ENCODE peak calls at places on chromosome 20, in six cellular contexts. Q is foreskin keratinocyte, B is pancreas, Y is GM12878, T is lung, U is BJ. I is an unnamed sample.

GRCh38 chr20:7673841-7674240 is 266.4 kb downstream of the HAO1 start:
- DNase-seq in T (no peak), Q (no peak), Y (no peak), U (peak; percentile 42), B (no peak), I (no peak)

GRCh38 chr20:25252686-25253421 is 5.0 kb downstream of the PYGB start:
- DNase-seq in U (no peak), B (no peak), T (no peak), Y (no peak), Q (no peak), I (no peak)

GRCh38 chr20:31989030-31989645 is 21.1 kb upstream of the CCM2L start:
- DNase-seq in Q (no peak), B (no peak), T (no peak), U (no peak), Y (no peak), I (no peak)

GRCh38 chr20:263701-264100 is 6.2 kb downstream of the DEFB132 start:
- DNase-seq in Y (no peak), U (no peak), B (no peak), Q (no peak), T (no peak), I (no peak)

GRCh38 chr20:35463455-35464300 is 8.3 kb downstream of the CEP250 start:
- DNase-seq in Q (no peak), T (peak; percentile 48), B (no peak), Y (no peak), U (no peak), I (peak; percentile 25)

GRCh38 chr20:36472656-36473071 is 68.7 kb upstream of the MYL9 start:
- DNase-seq in U (no peak), T (no peak), Y (no peak), B (no peak), Q (no peak), I (no peak)

GRCh38 chr20:24850206-24850605 is 98.9 kb upstream of the CST7 start:
- DNase-seq in Q (no peak), T (no peak), Y (no peak), B (no peak), U (no peak), I (no peak)

GRCh38 chr20:54477556-54477955 is 2.2 kb downstream of the DOK5 start:
- DNase-seq in Y (no peak), Q (no peak), B (no peak), T (no peak), U (no peak), I (no peak)

DNA sequence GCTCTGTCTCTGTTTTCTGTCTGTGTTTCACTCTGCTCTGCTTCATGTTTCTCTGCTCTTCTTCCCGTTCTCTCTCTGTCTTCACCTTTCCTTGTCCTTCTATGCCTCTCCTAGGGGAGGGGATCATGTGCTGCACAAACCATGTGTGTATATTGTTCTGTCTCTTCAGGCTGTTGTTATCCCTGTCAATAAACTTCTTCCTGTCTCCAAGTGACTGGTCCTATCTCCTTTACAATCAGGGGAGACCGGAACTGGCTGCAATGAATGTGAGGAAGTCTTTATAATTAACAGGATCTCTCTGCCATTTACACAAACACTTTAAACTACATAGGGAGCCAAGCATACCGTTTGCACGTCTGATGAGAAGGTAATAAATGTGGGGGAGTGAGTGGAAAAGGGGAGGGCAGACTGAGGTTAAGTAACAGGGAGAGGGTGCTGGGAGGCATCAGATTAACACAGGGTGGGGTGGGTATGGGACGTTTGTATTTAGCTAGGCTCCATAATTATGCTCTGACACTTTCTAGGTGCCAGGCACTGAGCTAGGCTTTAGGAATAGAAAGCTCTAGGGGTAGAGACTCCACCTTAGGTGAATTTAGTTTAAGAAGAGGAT is 626.1 kb downstream of the DHX35 start:
- DNase-seq in Y (no peak), U (no peak), Q (no peak), T (no peak), B (no peak), I (no peak)
- TF ChIP-seq CTCF in Y (no peak), U (no peak), Q (no peak), T (no peak), B (no peak), I (no peak)

GRCh38 chr20:58854638-58855471 is 2.3 kb downstream of the GNAS start:
- DNase-seq in U (no peak), Q (no peak), B (peak; percentile 61), Y (no peak), T (no peak), I (no peak)
- TF ChIP-seq CTCF in U (no peak), Q (no peak), B (no peak), Y (no peak), T (no peak), I (no peak)

DNA sequence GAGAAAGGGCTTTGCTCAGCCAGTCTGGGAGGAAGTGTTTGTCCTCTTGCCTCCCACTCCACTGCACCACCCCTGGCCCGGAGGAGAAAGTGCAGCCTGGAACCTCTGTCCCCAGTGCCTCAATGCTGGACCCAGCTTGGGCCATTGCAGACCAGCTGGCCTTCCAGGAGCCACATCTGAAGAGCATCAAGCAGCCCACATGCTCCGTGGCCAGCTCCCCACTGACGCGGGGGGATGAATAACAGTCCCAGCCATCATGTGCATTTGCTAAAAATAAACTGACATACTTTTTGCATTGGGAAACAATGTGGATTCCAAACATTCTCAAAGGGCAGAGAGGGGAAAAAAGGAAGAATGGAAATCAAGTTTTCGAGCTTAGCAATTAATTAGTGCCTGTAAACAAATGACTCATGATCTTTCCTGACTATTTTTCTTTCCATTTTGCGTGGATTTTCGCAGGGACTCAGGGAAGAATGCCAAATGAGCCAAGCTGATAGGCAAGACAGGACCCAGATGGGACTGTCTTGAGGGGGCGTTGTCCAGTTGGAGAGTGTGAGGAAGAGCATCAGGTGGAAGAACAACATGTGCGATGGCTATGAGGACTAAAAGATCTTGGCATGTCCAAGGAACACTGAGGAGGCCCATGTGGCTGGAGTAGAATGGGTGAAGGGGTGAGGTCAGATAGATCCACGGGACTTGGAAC is 34.1 kb downstream of the CEBPB start:
- DNase-seq in B (no peak), T (peak; percentile 54), Y (no peak), U (peak; percentile 98), Q (no peak), I (no peak)
- TF ChIP-seq CTCF in B (no peak), T (no peak), Y (no peak), U (peak; percentile 42), Q (peak; percentile 10), I (no peak)

DNA sequence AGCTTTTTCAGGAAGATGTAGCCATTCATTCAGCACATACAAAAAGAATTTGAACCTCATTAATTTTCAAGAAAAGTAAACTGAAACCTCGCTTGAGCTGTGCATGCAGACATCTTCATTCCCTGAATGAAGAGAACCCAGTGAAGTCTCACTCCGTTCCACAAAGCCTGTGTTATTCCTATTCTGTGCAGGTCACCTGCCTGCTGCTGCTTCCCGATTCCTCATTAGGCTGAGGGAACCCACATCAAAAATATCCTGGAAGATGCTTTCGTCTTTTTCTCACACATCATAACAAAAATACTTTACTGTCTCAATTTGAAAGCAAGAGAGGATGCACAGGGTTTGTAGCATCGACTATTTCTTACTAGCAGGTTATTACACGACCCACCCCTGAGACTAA is 40.1 kb downstream of the TRMT6 start:
- DNase-seq in Q (no peak), T (no peak), U (no peak), Y (no peak), B (no peak), I (no peak)
- TF ChIP-seq CTCF in Q (no peak), T (no peak), U (no peak), Y (no peak), B (no peak), I (no peak)

GRCh38 chr20:58510921-58511320 is 4.3 kb downstream of the APCDD1L start:
- DNase-seq in U (no peak), Q (no peak), B (no peak), Y (no peak), T (no peak), I (no peak)

GRCh38 chr20:58511364-58511763 is 3.8 kb downstream of the APCDD1L start:
- DNase-seq in Q (no peak), Y (no peak), T (no peak), U (no peak), B (no peak), I (no peak)

GRCh38 chr20:58513580-58514285 is 1.5 kb downstream of the APCDD1L start:
- DNase-seq in B (no peak), Q (no peak), T (no peak), U (no peak), Y (no peak), I (no peak)

GRCh38 chr20:58512808-58513552 is 2.2 kb downstream of the APCDD1L start:
- DNase-seq in U (no peak), B (no peak), T (no peak), Y (no peak), Q (no peak), I (no peak)

GRCh38 chr20:58511861-58512260 is 3.3 kb downstream of the APCDD1L start:
- DNase-seq in B (no peak), U (no peak), Y (no peak), Q (no peak), T (no peak), I (no peak)
- TF ChIP-seq CTCF in B (no peak), U (no peak), Y (no peak), Q (no peak), T (no peak), I (no peak)

I was measured in natural killer cell.